ENCODE peak calls at places on chromosomes 5 and 9, in seven cellular contexts. H is pancreas, T is fibroblast of lung, Y is thoracic aorta, B is endodermal cell, O is ascending aorta, Z is body of pancreas. A is an unnamed sample.

GRCh38 chr5:52339285-52339684 is 448.4 kb upstream of the ITGA1 start:
- DNase-seq in H (no peak), T (no peak), Y (no peak), B (no peak), O (no peak), Z (no peak), A (no peak)

GRCh38 chr9:81823672-81824554 is 104.3 kb upstream of the SPATA31D4 start:
- DNase-seq in H (no peak), T (peak), Y (no peak), B (no peak), O (no peak), Z (no peak), A (no peak)

GRCh38 chr5:92505925-92506324 is 1075.1 kb downstream of the NR2F1-AS1 start:
- DNase-seq in H (no peak), T (peak), Y (no peak), B (no peak), O (no peak), Z (no peak), A (no peak)

GRCh38 chr9:134960701-134961181 is 43.0 kb upstream of the FCN1 start:
- DNase-seq in H (no peak), T (no peak), Y (no peak), B (no peak), O (no peak), Z (no peak), A (no peak)

GRCh38 chr9:92245005-92245797 is 48.3 kb downstream of the IARS1 start:
- DNase-seq in H (no peak), T (peak), Y (no peak), B (no peak), O (no peak), Z (peak), A (peak)

GRCh38 chr5:118611332-118611945 is 376.9 kb downstream of the DTWD2 start:
- DNase-seq in H (no peak), T (peak), Y (no peak), B (peak), O (no peak), Z (no peak), A (peak)

GRCh38 chr5:1015545-1015944 is 6.9 kb downstream of the NKD2 start:
- DNase-seq in H (no peak), T (no peak), Y (no peak), B (no peak), O (no peak), Z (no peak), A (no peak)

GRCh38 chr9:101184813-101185278 is 156.3 kb downstream of the PLPPR1 start:
- DNase-seq in H (no peak), T (no peak), Y (no peak), B (no peak), O (no peak), Z (no peak), A (no peak)

GRCh38 chr9:38026021-38026809 is 42.8 kb downstream of the SHB start:
- DNase-seq in H (no peak), T (peak), Y (no peak), B (peak), O (peak), Z (no peak), A (peak)

GRCh38 chr5:107639990-107640389 is 30.7 kb downstream of the EFNA5 start:
- DNase-seq in H (no peak), T (no peak), Y (no peak), B (no peak), O (no peak), Z (no peak), A (no peak)

GRCh38 chr5:153629027-153629426 is 138.6 kb downstream of the GRIA1 start:
- DNase-seq in H (no peak), T (peak), Y (peak), B (peak), O (peak), Z (peak), A (peak)

GRCh38 chr5:39980056-39980455 is 555.3 kb upstream of the DAB2 start:
- DNase-seq in H (no peak), T (no peak), Y (no peak), B (no peak), O (no peak), Z (no peak), A (peak)

GRCh38 chr9:118330191-118330986 is 626.2 kb downstream of the TLR4 start:
- DNase-seq in H (no peak), T (no peak), Y (no peak), B (peak), O (no peak), Z (no peak), A (no peak)

GRCh38 chr9:110189001-110189400 is 19.0 kb downstream of the C9orf152 start:
- DNase-seq in H (no peak), T (peak), Y (no peak), B (no peak), O (no peak), Z (peak), A (no peak)

GRCh38 chr9:129606161-129607025 is 14.5 kb downstream of the C9orf50 start:
- DNase-seq in H (no peak), T (no peak), Y (no peak), B (no peak), O (no peak), Z (no peak), A (no peak)

GRCh38 chr5:176985516-176985915 is 21.1 kb downstream of the UIMC1 start:
- DNase-seq in H (no peak), T (no peak), Y (no peak), B (no peak), O (no peak), Z (no peak), A (no peak)

GRCh38 chr5:37519304-37519703 is 140.2 kb downstream of the WDR70 start:
- DNase-seq in H (no peak), T (no peak), Y (no peak), B (no peak), O (no peak), Z (no peak), A (no peak)

GRCh38 chr5:156913719-156914370 is 49.2 kb downstream of the TIMD4 start:
- DNase-seq in H (no peak), T (no peak), Y (no peak), B (peak), O (no peak), Z (no peak), A (no peak)

GRCh38 chr5:112691341-112691685 is 46.4 kb upstream of the APC start:
- DNase-seq in H (no peak), T (no peak), Y (no peak), B (no peak), O (no peak), Z (no peak), A (no peak)

GRCh38 chr5:40446910-40447309 is 232.8 kb upstream of the PTGER4 start:
- DNase-seq in H (no peak), T (peak), Y (no peak), B (no peak), O (no peak), Z (no peak), A (peak)

GRCh38 chr9:114169029-114169939 is 13.9 kb downstream of the COL27A1 start:
- DNase-seq in H (peak), T (peak), Y (no peak), B (no peak), O (no peak), Z (no peak), A (no peak)

GRCh38 chr9:113326230-113326629 is 13.8 kb downstream of the WDR31 start:
- DNase-seq in H (no peak), T (no peak), Y (no peak), B (no peak), O (no peak), Z (no peak), A (no peak)

GRCh38 chr5:102700126-102700851 is 54.8 kb upstream of the PAM start:
- DNase-seq in H (no peak), T (no peak), Y (no peak), B (no peak), O (no peak), Z (no peak), A (no peak)

GRCh38 chr5:31196309-31196708 is 2.8 kb downstream of the CDH6 start:
- DNase-seq in H (no peak), T (peak), Y (no peak), B (peak), O (no peak), Z (no peak), A (no peak)
- TF ChIP-seq CTCF in H (no peak), T (peak), Y (peak), B (peak), O (no peak), Z (no peak), A (no peak)

DNA sequence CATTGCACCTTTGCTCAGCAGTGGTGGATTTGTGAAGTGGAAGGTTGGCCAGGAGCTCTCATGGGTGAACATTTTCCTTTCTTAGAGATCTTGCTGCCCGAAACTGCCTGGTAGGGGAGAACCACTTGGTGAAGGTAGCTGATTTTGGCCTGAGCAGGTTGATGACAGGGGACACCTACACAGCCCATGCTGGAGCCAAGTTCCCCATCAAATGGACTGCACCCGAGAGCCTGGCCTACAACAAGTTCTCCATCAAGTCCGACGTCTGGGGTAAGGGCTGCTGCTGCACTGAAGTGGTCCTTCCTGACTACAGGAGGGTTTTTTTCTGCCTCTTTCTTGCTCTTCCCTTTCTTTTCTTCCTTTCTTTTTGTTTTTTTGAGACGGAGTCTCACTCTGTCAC is 21.8 kb downstream of the QRFP start:
- DNase-seq in H (no peak), T (no peak), Y (no peak), B (no peak), O (no peak), Z (no peak), A (no peak)
- H3K27ac ChIP-seq in H (no peak), T (no peak), Y (peak), B (no peak), O (no peak), Z (no peak), A (no peak)

GRCh38 chr5:138966236-138966985 is 91.3 kb upstream of the LRRTM2 start:
- DNase-seq in H (no peak), T (no peak), Y (no peak), B (no peak), O (no peak), Z (no peak), A (no peak)

GRCh38 chr5:138972230-138972629 is 97.1 kb upstream of the LRRTM2 start:
- DNase-seq in H (no peak), T (no peak), Y (no peak), B (peak), O (no peak), Z (no peak), A (no peak)

GRCh38 chr5:138967806-138968448 is 92.8 kb upstream of the LRRTM2 start:
- DNase-seq in H (no peak), T (no peak), Y (no peak), B (no peak), O (no peak), Z (peak), A (no peak)

GRCh38 chr5:138968601-138969000 is 93.5 kb upstream of the LRRTM2 start:
- DNase-seq in H (no peak), T (no peak), Y (no peak), B (no peak), O (no peak), Z (no peak), A (no peak)

DNA sequence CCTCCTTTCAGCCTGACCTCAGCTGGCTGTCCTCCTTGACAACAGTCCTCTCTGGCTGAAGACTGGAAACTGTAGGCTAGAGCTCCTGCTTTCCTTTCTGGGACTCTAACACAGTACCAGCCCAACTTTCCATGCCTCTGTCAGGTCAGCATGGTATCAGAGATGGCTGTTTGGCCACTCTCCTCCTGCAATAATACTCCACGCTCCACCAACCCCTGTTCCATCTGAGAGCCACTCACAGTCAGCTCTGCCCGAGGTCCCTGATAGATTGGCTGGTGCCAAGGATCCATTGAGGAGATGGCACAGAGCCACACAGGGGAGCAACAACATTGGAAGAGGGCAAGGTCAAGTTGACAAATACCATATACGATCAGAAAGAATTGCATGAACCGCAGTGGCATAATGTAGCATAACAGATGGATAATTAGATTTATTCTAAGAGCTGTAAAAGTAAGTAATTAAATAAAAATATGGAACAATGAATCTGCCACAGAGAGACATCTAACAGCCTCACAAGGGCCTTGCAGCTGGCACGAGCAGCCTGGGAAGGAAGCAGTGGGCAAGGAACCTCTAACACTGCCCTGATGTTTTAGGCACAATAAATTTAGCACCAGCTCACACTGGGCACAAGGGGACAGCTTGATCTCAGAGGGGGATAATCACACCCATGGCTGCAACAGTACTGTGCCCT is 94.3 kb upstream of the LRRTM2 start:
- DNase-seq in H (no peak), T (no peak), Y (no peak), B (no peak), O (no peak), Z (no peak), A (no peak)
- TF ChIP-seq CTCF in H (no peak), T (no peak), Y (no peak), B (no peak), O (no peak), Z (no peak), A (no peak)

DNA sequence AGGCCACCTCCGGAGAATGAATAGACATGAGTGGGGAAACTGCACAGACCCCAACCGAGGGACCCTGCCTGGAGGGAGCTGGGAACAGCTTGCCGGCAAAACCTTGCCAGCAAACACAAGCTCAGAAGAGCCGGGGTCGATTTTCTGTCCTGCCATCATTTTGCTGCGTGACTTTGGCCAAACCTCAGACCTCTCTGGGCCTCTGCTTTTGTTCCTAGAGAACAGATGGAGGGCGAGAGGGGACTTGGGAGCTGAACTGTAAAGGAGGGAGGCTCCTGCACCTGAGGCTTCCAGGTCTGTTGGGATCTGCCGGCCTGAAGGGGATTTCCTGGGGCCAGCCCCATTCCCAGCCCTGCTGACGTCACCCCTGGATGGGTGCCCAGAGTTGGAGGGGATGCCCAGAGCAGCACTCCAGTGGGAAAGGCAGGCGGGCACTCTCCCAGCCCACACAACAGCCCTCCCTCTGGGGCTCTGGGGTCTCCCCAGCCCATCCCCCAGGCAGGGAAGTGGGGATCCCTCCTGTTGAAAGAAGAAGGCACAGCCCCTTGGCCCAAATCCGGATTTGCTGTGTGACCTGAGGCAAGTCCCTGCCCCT is 40.4 kb upstream of the SYNPO start:
- DNase-seq in H (peak), T (peak), Y (peak), B (no peak), O (no peak), Z (peak), A (peak)
- H3K27ac ChIP-seq in H (no peak), T (no peak), Y (peak), B (no peak), O (peak), Z (no peak), A (peak)

GRCh38 chr5:123665822-123666371 is 153.9 kb downstream of the CSNK1G3 start:
- DNase-seq in H (no peak), T (no peak), Y (no peak), B (no peak), O (no peak), Z (no peak), A (no peak)
- TF ChIP-seq CTCF in H (no peak), T (no peak), Y (no peak), B (peak), O (no peak), Z (no peak), A (no peak)

GRCh38 chr9:133406039-133406438 is 11.8 kb downstream of the REXO4 start:
- DNase-seq in H (no peak), T (no peak), Y (no peak), B (no peak), O (no peak), Z (no peak), A (no peak)
- H3K27ac ChIP-seq in H (no peak), T (no peak), Y (no peak), B (no peak), O (no peak), Z (no peak), A (no peak)